ENCODE peak calls at places on chromosomes 6 and 20, in five cellular contexts. G is fibroblast of mammary gland, F is NCI-H2227 treated with DMSO at 0.1 percent for 48 hours, Z is hypothalamus, Q is heart left ventricle. M is an unnamed sample.
A peak's percentile ranks its signal among the peaks of the same experiment; 100 is the strongest.

GRCh38 chr20:59817846-59818245 is 115.6 kb downstream of the SYCP2 start:
- DNase-seq in G (no peak), F (no peak), Q (peak; percentile 1), Z (no peak), M (no peak)

GRCh38 chr20:20457392-20458126 is 89.7 kb downstream of the INSM1 start:
- DNase-seq in F (no peak), G (peak; percentile 56), Q (no peak), Z (no peak), M (no peak)

GRCh38 chr6:167113935-167114910 is 8.7 kb upstream of the CCR6 start:
- DNase-seq in G (no peak), Q (no peak), F (no peak), Z (no peak), M (no peak)

GRCh38 chr6:133136177-133136896 is 104.8 kb upstream of the EYA4 start:
- DNase-seq in G (no peak), F (no peak), Z (no peak), Q (no peak), M (no peak)

GRCh38 chr20:5357942-5358341 is 41.2 kb upstream of the PROKR2 start:
- DNase-seq in F (no peak), Q (no peak), G (no peak), Z (no peak), M (no peak)

GRCh38 chr20:478010-478948 is 15.9 kb upstream of the TBC1D20 start:
- DNase-seq in Z (no peak), F (no peak), Q (no peak), G (peak; percentile 87), M (no peak)

GRCh38 chr6:128569737-128570438 is 49.5 kb upstream of the PTPRK start:
- DNase-seq in Q (no peak), Z (no peak), G (peak; percentile 90), F (no peak), M (no peak)

GRCh38 chr6:149847943-149848267 is 16.3 kb downstream of the LRP11 start:
- DNase-seq in Z (no peak), Q (no peak), G (peak; percentile 69), F (no peak), M (no peak)

GRCh38 chr6:148272084-148272483 is 70.6 kb upstream of the SASH1 start:
- DNase-seq in Q (peak; percentile 11), F (no peak), Z (no peak), G (peak; percentile 98), M (no peak)

GRCh38 chr20:35823937-35824336 is 52.1 kb downstream of the PHF20 start:
- DNase-seq in F (no peak), Z (no peak), Q (no peak), G (no peak), M (no peak)

GRCh38 chr20:33488201-33488600 is 1.7 kb upstream of the CBFA2T2 start:
- DNase-seq in Z (no peak), Q (no peak), G (no peak), F (no peak), M (no peak)

GRCh38 chr6:13248053-13248452 is 80.3 kb downstream of the TBC1D7 start:
- DNase-seq in F (no peak), Q (no peak), G (no peak), Z (no peak), M (no peak)

GRCh38 chr20:58552366-58552934 is 37.3 kb upstream of the APCDD1L start:
- DNase-seq in Q (no peak), Z (no peak), G (no peak), F (no peak), M (no peak)

GRCh38 chr6:130946076-130946475 is 117.0 kb downstream of the EPB41L2 start:
- DNase-seq in Z (no peak), Q (no peak), F (no peak), G (peak; percentile 75), M (no peak)

GRCh38 chr6:26118999-26119398 is 31.8 kb downstream of the HFE start:
- DNase-seq in G (peak; percentile 42), F (no peak), Z (no peak), Q (no peak), M (no peak)

GRCh38 chr20:41072099-41072798 is 43.6 kb downstream of the TOP1 start:
- DNase-seq in G (peak; percentile 89), Z (no peak), Q (peak; percentile 9), F (no peak), M (no peak)

GRCh38 chr6:80622641-80623040 is 516.2 kb downstream of the BCKDHB start:
- DNase-seq in Q (peak; percentile 32), F (no peak), G (no peak), Z (no peak), M (peak; percentile 0)

GRCh38 chr6:11268978-11269377 is 36.5 kb upstream of the NEDD9 start:
- DNase-seq in Z (no peak), Q (no peak), F (no peak), G (no peak), M (no peak)

GRCh38 chr6:73049971-73050594 is 175.2 kb downstream of the KHDC1L start:
- DNase-seq in Z (no peak), G (no peak), F (no peak), Q (no peak), M (no peak)

GRCh38 chr6:89081129-89081422 is 525 bp downstream of the PNRC1 start:
- DNase-seq in Q (no peak), F (no peak), G (no peak), Z (no peak), M (no peak)

GRCh38 chr6:106519460-106520394 is 109.6 kb downstream of the RTN4IP1 start:
- DNase-seq in G (peak; percentile 100), Z (no peak), F (no peak), Q (no peak), M (no peak)

GRCh38 chr20:53639647-53640440 is 46.2 kb upstream of the ZNF217 start:
- DNase-seq in Z (no peak), G (no peak), F (no peak), Q (no peak), M (no peak)

M was measured in substantia nigra.